ENCODE peak calls at places on chromosomes 12 and 14, in eight cellular contexts. X, W, R, P, Z, Q, K and E are unnamed samples.

GRCh38 chr12:116313194-116313910 is 35.9 kb upstream of the MED13L start:
- DNase-seq in Z (no peak), P (no peak), K (no peak), R (no peak), Q (peak; percentile 15), X (no peak), W (no peak), E (no peak)

GRCh38 chr12:124913474-124914391 is 717 bp downstream of the UBC start:
- DNase-seq in Q (peak; percentile 96), W (peak; percentile 57), P (peak; percentile 90), X (peak; percentile 75), K (peak; percentile 86), R (peak; percentile 94), Z (peak; percentile 89), E (peak; percentile 78)

GRCh38 chr14:71855399-71856036 is 76.7 kb upstream of the RGS6 start:
- DNase-seq in R (peak; percentile 76), X (peak; percentile 59), K (peak; percentile 56), Z (peak; percentile 89), P (peak; percentile 72), Q (peak; percentile 69), W (peak; percentile 30), E (peak; percentile 58)

GRCh38 chr14:73780391-73780790 is 66.2 kb upstream of the PNMA1 start:
- DNase-seq in Z (no peak), W (no peak), P (no peak), X (no peak), Q (no peak), R (no peak), K (no peak), E (no peak)

GRCh38 chr12:87871061-87871460 is 158.1 kb downstream of the C12orf50 start:
- DNase-seq in W (peak; percentile 35), P (peak; percentile 5), Q (no peak), Z (no peak), R (no peak), K (no peak), X (peak; percentile 30), E (no peak)

GRCh38 chr12:92947589-92948215 is 18.6 kb upstream of the EEA1 start:
- DNase-seq in X (no peak), Q (no peak), P (no peak), K (no peak), W (no peak), Z (no peak), R (no peak), E (no peak)

GRCh38 chr12:117125275-117125613 is 26.0 kb upstream of the TESC start:
- DNase-seq in W (no peak), R (peak; percentile 45), K (no peak), P (no peak), X (peak; percentile 36), Z (peak; percentile 28), Q (no peak), E (no peak)

GRCh38 chr12:124548854-124549378 is 18.5 kb downstream of the NCOR2 start:
- DNase-seq in K (no peak), P (no peak), W (peak; percentile 74), Q (no peak), R (peak; percentile 90), X (peak; percentile 76), Z (no peak), E (no peak)

GRCh38 chr12:113241191-113242017 is 20.1 kb downstream of the TPCN1 start:
- DNase-seq in Q (no peak), P (no peak), K (peak; percentile 98), X (peak; percentile 95), R (peak; percentile 94), W (peak; percentile 94), Z (peak; percentile 97), E (peak; percentile 60)

GRCh38 chr12:124507188-124508109 is 60.0 kb downstream of the NCOR2 start:
- DNase-seq in Z (no peak), W (peak; percentile 47), R (peak; percentile 42), P (peak; percentile 33), X (peak; percentile 59), Q (no peak), K (no peak), E (no peak)

GRCh38 chr14:67831122-67831521 is 11.5 kb downstream of the RAD51B start:
- DNase-seq in Q (no peak), Z (no peak), X (no peak), R (no peak), P (no peak), W (no peak), K (no peak), E (no peak)

GRCh38 chr12:121992059-121992879 is 29.4 kb upstream of the BCL7A start:
- DNase-seq in R (peak; percentile 98), X (peak; percentile 99), Z (peak; percentile 99), P (no peak), K (peak; percentile 100), Q (no peak), W (peak; percentile 99), E (peak; percentile 86)

GRCh38 chr12:93441111-93441616 is 583 bp downstream of the UBE2N start:
- DNase-seq in R (peak; percentile 69), X (peak; percentile 22), W (no peak), K (no peak), Z (peak; percentile 12), P (peak; percentile 61), Q (peak; percentile 52), E (no peak)

GRCh38 chr12:116319316-116319715 is 41.8 kb upstream of the MED13L start:
- DNase-seq in R (no peak), Q (no peak), K (no peak), Z (peak; percentile 20), X (peak; percentile 49), P (no peak), W (peak; percentile 30), E (no peak)

GRCh38 chr12:41213107-41213506 is 25.0 kb downstream of the PDZRN4 start:
- DNase-seq in P (no peak), X (no peak), Q (no peak), W (no peak), R (no peak), K (no peak), Z (no peak), E (no peak)

GRCh38 chr12:77384941-77385340 is 319.6 kb upstream of the E2F7 start:
- DNase-seq in W (no peak), X (peak; percentile 21), Z (no peak), R (peak; percentile 33), Q (no peak), K (no peak), P (no peak), E (no peak)

GRCh38 chr12:106644335-106645073 is 61.7 kb downstream of the RFX4 start:
- DNase-seq in P (no peak), W (no peak), R (no peak), X (no peak), Q (no peak), Z (no peak), K (no peak), E (no peak)

GRCh38 chr12:85779768-85780167 is 56.4 kb downstream of the RASSF9 start:
- DNase-seq in P (no peak), Q (no peak), Z (peak; percentile 66), R (no peak), K (no peak), X (no peak), W (no peak), E (no peak)

GRCh38 chr12:90355701-90356345 is 599.2 kb downstream of the CCER1 start:
- DNase-seq in P (no peak), Z (no peak), X (peak; percentile 7), W (no peak), R (no peak), Q (no peak), K (no peak), E (no peak)

GRCh38 chr14:30283822-30284446 is 275.0 kb upstream of the G2E3 start:
- DNase-seq in W (peak; percentile 27), P (peak; percentile 70), Q (peak; percentile 44), X (peak; percentile 38), R (peak; percentile 58), Z (peak; percentile 78), K (peak; percentile 42), E (no peak)

GRCh38 chr14:91326514-91326832 is 82.0 kb upstream of the GPR68 start:
- DNase-seq in P (no peak), X (no peak), Z (no peak), W (no peak), K (no peak), R (no peak), Q (peak; percentile 15), E (no peak)

GRCh38 chr14:33847066-33847465 is 103.8 kb downstream of the EGLN3 start:
- DNase-seq in W (peak; percentile 87), K (peak; percentile 52), P (no peak), Z (no peak), Q (no peak), X (peak; percentile 87), R (peak; percentile 50), E (no peak)

GRCh38 chr12:56128669-56129209 is 672 bp downstream of the ESYT1 start:
- DNase-seq in P (no peak), W (no peak), Q (peak; percentile 35), Z (no peak), R (peak; percentile 66), X (peak; percentile 29), K (peak; percentile 53), E (peak; percentile 13)

GRCh38 chr12:64824500-64825142 is at the start of gene TBC1D30:
- DNase-seq in Z (peak; percentile 52), P (peak; percentile 72), K (no peak), X (peak; percentile 22), R (peak; percentile 45), W (peak; percentile 10), Q (no peak), E (peak; percentile 46)

GRCh38 chr14:67943947-67944346 is 124.4 kb downstream of the RAD51B start:
- DNase-seq in Q (peak; percentile 79), Z (peak; percentile 93), X (peak; percentile 86), P (peak; percentile 92), W (peak; percentile 82), R (peak; percentile 88), K (peak; percentile 61), E (peak; percentile 67)

GRCh38 chr14:100060766-100061165 is 4.5 kb upstream of the EVL start:
- DNase-seq in R (no peak), W (no peak), Q (no peak), Z (no peak), K (no peak), P (no peak), X (no peak), E (no peak)
- H3K4me3 ChIP-seq in R (no peak overlapping the region), W (no peak overlapping the region), Q (no peak overlapping the region), Z (no peak overlapping the region), K (no peak overlapping the region), P (no peak overlapping the region), X (no peak overlapping the region), E (no peak overlapping the region)

GRCh38 chr12:65845751-65846537 is 21.7 kb downstream of the HMGA2 start:
- DNase-seq in P (peak; percentile 72), X (peak; percentile 34), Z (no peak), K (no peak), W (no peak), Q (no peak), R (no peak), E (no peak)
- H3K4me2 ChIP-seq in P (peak overlapping the region; percentile 61), X (no peak overlapping the region), Z (no peak overlapping the region), K (no peak overlapping the region), W (no peak overlapping the region), Q (no peak overlapping the region), R (no peak overlapping the region), E (no peak overlapping the region)

GRCh38 chr12:114403044-114403689 is 2.8 kb downstream of the TBX5 start:
- DNase-seq in Q (no peak), Z (no peak), W (no peak), R (peak; percentile 91), K (no peak), X (no peak), P (peak; percentile 95), E (no peak)
- H3K4me3 ChIP-seq in Q (no peak overlapping the region), Z (no peak overlapping the region), W (no peak overlapping the region), R (peak overlapping the region; percentile 91), K (no peak overlapping the region), X (peak overlapping the region; percentile 76), P (no peak overlapping the region), E (no peak overlapping the region)

GRCh38 chr12:50888666-50889065 is 45.9 kb downstream of the TMPRSS12 start:
- DNase-seq in R (no peak), Z (no peak), K (no peak), W (no peak), P (no peak), Q (no peak), X (no peak), E (no peak)

GRCh38 chr12:50882563-50882962 is 39.8 kb downstream of the TMPRSS12 start:
- DNase-seq in K (no peak), W (no peak), P (no peak), Z (no peak), R (no peak), X (no peak), Q (no peak), E (no peak)

GRCh38 chr12:50887191-50887590 is 44.5 kb downstream of the TMPRSS12 start:
- DNase-seq in Q (no peak), P (no peak), W (no peak), X (no peak), K (no peak), Z (no peak), R (no peak), E (no peak)
- H3K4me2 ChIP-seq in Q (no peak overlapping the region), P (no peak overlapping the region), W (no peak overlapping the region), X (no peak overlapping the region), K (no peak overlapping the region), Z (no peak overlapping the region), R (no peak overlapping the region), E (no peak overlapping the region)